ENCODE peak calls at places on chromosomes 16 and 17, in six cellular contexts. One of them, this sample, is unnamed.
A peak's percentile ranks its signal among the peaks of the same experiment; 100 is the strongest.

GRCh38 chr17:16652847-16653366 is 743 bp downstream of the ZNF624 start:
- DNase-seq in substantia nigra: no peak
- DNase-seq in astrocyte of the spinal cord: no peak
- DNase-seq in natural killer cell treated with Interleukin-12 subunit alpha and Interleukin-12 subunit beta and Interleukin-15 and Interleukin-18, amount 100 ng/mL, for 72 hours: no peak
- DNase-seq in OCI-LY7: peak; percentile 4
- DNase-seq in left colon: no peak
- DNase-seq in this sample: no peak

GRCh38 chr16:70695351-70696070 is 9.7 kb upstream of the MTSS2 start:
- DNase-seq in natural killer cell treated with Interleukin-12 subunit alpha and Interleukin-12 subunit beta and Interleukin-15 and Interleukin-18, amount 100 ng/mL, for 72 hours: no peak
- DNase-seq in OCI-LY7: peak; percentile 19
- DNase-seq in left colon: peak; percentile 71
- DNase-seq in substantia nigra: no peak
- DNase-seq in astrocyte of the spinal cord: no peak
- DNase-seq in this sample: peak; percentile 77

GRCh38 chr16:8924214-8924613 is 39.5 kb downstream of the USP7 start:
- DNase-seq in substantia nigra: peak; percentile 20
- DNase-seq in left colon: peak; percentile 76
- DNase-seq in natural killer cell treated with Interleukin-12 subunit alpha and Interleukin-12 subunit beta and Interleukin-15 and Interleukin-18, amount 100 ng/mL, for 72 hours: no peak
- DNase-seq in OCI-LY7: no peak
- DNase-seq in astrocyte of the spinal cord: no peak
- DNase-seq in this sample: no peak

GRCh38 chr17:43125967-43126910 is 1.1 kb upstream of the BRCA1 start:
- DNase-seq in left colon: peak; percentile 18
- DNase-seq in astrocyte of the spinal cord: no peak
- DNase-seq in substantia nigra: no peak
- DNase-seq in natural killer cell treated with Interleukin-12 subunit alpha and Interleukin-12 subunit beta and Interleukin-15 and Interleukin-18, amount 100 ng/mL, for 72 hours: no peak
- DNase-seq in OCI-LY7: no peak
- DNase-seq in this sample: peak; percentile 19

GRCh38 chr17:2063306-2064146 is 8.6 kb downstream of the HIC1 start:
- DNase-seq in astrocyte of the spinal cord: peak; percentile 68
- DNase-seq in natural killer cell treated with Interleukin-12 subunit alpha and Interleukin-12 subunit beta and Interleukin-15 and Interleukin-18, amount 100 ng/mL, for 72 hours: no peak
- DNase-seq in substantia nigra: no peak
- DNase-seq in OCI-LY7: peak; percentile 50
- DNase-seq in left colon: peak; percentile 28
- DNase-seq in this sample: no peak

GRCh38 chr17:8151120-8151640 is 1.0 kb downstream of the PER1 start:
- DNase-seq in substantia nigra: peak; percentile 88
- DNase-seq in left colon: peak; percentile 90
- DNase-seq in natural killer cell treated with Interleukin-12 subunit alpha and Interleukin-12 subunit beta and Interleukin-15 and Interleukin-18, amount 100 ng/mL, for 72 hours: peak; percentile 91
- DNase-seq in astrocyte of the spinal cord: peak; percentile 96
- DNase-seq in OCI-LY7: peak; percentile 89
- DNase-seq in this sample: peak; percentile 80

GRCh38 chr16:15993946-15994665 is 44.7 kb downstream of the ABCC1 start:
- DNase-seq in OCI-LY7: no peak
- DNase-seq in astrocyte of the spinal cord: peak; percentile 92
- DNase-seq in left colon: no peak
- DNase-seq in natural killer cell treated with Interleukin-12 subunit alpha and Interleukin-12 subunit beta and Interleukin-15 and Interleukin-18, amount 100 ng/mL, for 72 hours: no peak
- DNase-seq in substantia nigra: no peak
- DNase-seq in this sample: no peak

GRCh38 chr16:180101-180920 is at the start of gene HBQ1:
- DNase-seq in natural killer cell treated with Interleukin-12 subunit alpha and Interleukin-12 subunit beta and Interleukin-15 and Interleukin-18, amount 100 ng/mL, for 72 hours: peak; percentile 61
- DNase-seq in astrocyte of the spinal cord: peak; percentile 11
- DNase-seq in substantia nigra: no peak
- DNase-seq in left colon: no peak
- DNase-seq in OCI-LY7: no peak
- DNase-seq in this sample: peak; percentile 80

GRCh38 chr16:86578499-86579267 is at the start of gene FOXL1:
- DNase-seq in substantia nigra: no peak
- DNase-seq in OCI-LY7: no peak
- DNase-seq in natural killer cell treated with Interleukin-12 subunit alpha and Interleukin-12 subunit beta and Interleukin-15 and Interleukin-18, amount 100 ng/mL, for 72 hours: no peak
- DNase-seq in astrocyte of the spinal cord: peak; percentile 77
- DNase-seq in left colon: no peak
- DNase-seq in this sample: no peak

GRCh38 chr17:83079340-83079747 is at the start of gene METRNL:
- DNase-seq in substantia nigra: peak; percentile 65
- DNase-seq in OCI-LY7: peak; percentile 83
- DNase-seq in natural killer cell treated with Interleukin-12 subunit alpha and Interleukin-12 subunit beta and Interleukin-15 and Interleukin-18, amount 100 ng/mL, for 72 hours: peak; percentile 86
- DNase-seq in left colon: peak; percentile 84
- DNase-seq in astrocyte of the spinal cord: peak; percentile 63
- DNase-seq in this sample: peak; percentile 82

GRCh38 chr16:11677959-11678881 is 10.0 kb downstream of the SNN start:
- DNase-seq in OCI-LY7: no peak
- DNase-seq in left colon: no peak
- DNase-seq in natural killer cell treated with Interleukin-12 subunit alpha and Interleukin-12 subunit beta and Interleukin-15 and Interleukin-18, amount 100 ng/mL, for 72 hours: no peak
- DNase-seq in substantia nigra: no peak
- DNase-seq in astrocyte of the spinal cord: no peak
- DNase-seq in this sample: no peak

GRCh38 chr17:50627782-50628601 is 6.7 kb upstream of the ABCC3 start:
- DNase-seq in OCI-LY7: no peak
- DNase-seq in substantia nigra: no peak
- DNase-seq in natural killer cell treated with Interleukin-12 subunit alpha and Interleukin-12 subunit beta and Interleukin-15 and Interleukin-18, amount 100 ng/mL, for 72 hours: no peak
- DNase-seq in left colon: peak; percentile 73
- DNase-seq in astrocyte of the spinal cord: no peak
- DNase-seq in this sample: peak; percentile 37

GRCh38 chr17:63621684-63622570 is at the start of gene MAP3K3:
- DNase-seq in OCI-LY7: peak; percentile 100
- DNase-seq in natural killer cell treated with Interleukin-12 subunit alpha and Interleukin-12 subunit beta and Interleukin-15 and Interleukin-18, amount 100 ng/mL, for 72 hours: peak; percentile 99
- DNase-seq in astrocyte of the spinal cord: peak; percentile 100
- DNase-seq in left colon: peak; percentile 99
- DNase-seq in substantia nigra: peak; percentile 100
- DNase-seq in this sample: peak; percentile 99

GRCh38 chr16:49470550-49470949 is 96.9 kb downstream of the C16orf78 start:
- DNase-seq in astrocyte of the spinal cord: no peak
- DNase-seq in natural killer cell treated with Interleukin-12 subunit alpha and Interleukin-12 subunit beta and Interleukin-15 and Interleukin-18, amount 100 ng/mL, for 72 hours: no peak
- DNase-seq in left colon: no peak
- DNase-seq in substantia nigra: no peak
- DNase-seq in OCI-LY7: no peak
- DNase-seq in this sample: no peak

GRCh38 chr16:73057369-73058210 is 9.7 kb upstream of the ZFHX3 start:
- DNase-seq in OCI-LY7: peak; percentile 56
- DNase-seq in astrocyte of the spinal cord: no peak
- DNase-seq in left colon: peak; percentile 44
- DNase-seq in substantia nigra: no peak
- DNase-seq in natural killer cell treated with Interleukin-12 subunit alpha and Interleukin-12 subunit beta and Interleukin-15 and Interleukin-18, amount 100 ng/mL, for 72 hours: no peak
- DNase-seq in this sample: peak; percentile 66

GRCh38 chr17:76382803-76383644 is 1.4 kb upstream of the SPHK1 start:
- DNase-seq in natural killer cell treated with Interleukin-12 subunit alpha and Interleukin-12 subunit beta and Interleukin-15 and Interleukin-18, amount 100 ng/mL, for 72 hours: peak; percentile 86
- DNase-seq in substantia nigra: no peak
- DNase-seq in astrocyte of the spinal cord: peak; percentile 69
- DNase-seq in OCI-LY7: no peak
- DNase-seq in left colon: peak; percentile 75
- DNase-seq in this sample: peak; percentile 40

GRCh38 chr17:2705888-2706795 is 5.4 kb downstream of the CLUH start:
- DNase-seq in left colon: no peak
- DNase-seq in OCI-LY7: no peak
- DNase-seq in substantia nigra: no peak
- DNase-seq in natural killer cell treated with Interleukin-12 subunit alpha and Interleukin-12 subunit beta and Interleukin-15 and Interleukin-18, amount 100 ng/mL, for 72 hours: peak; percentile 56
- DNase-seq in astrocyte of the spinal cord: no peak
- DNase-seq in this sample: no peak

This sample was measured in BE2C.